ENCODE peak calls at places on chromosomes 11 and 22, in ten cellular contexts. L is IMR-90; E is left lobe of liver; Q is endothelial cell; J is stimulated activated CD4-positive, alpha-beta T cell treated with anti-CD3 and anti-CD28 coated beads, TNF-alpha, amount 100 ng/mL, for 48 hours; A is activated CD4-positive, alpha-beta T cell treated with anti-CD3 and anti-CD28 coated beads for 24 hours; I is astrocyte of the spinal cord; O is prostate gland; K is HL-60; Z is fibroblast of the aortic adventitia. Y is an unnamed sample.

GRCh38 chr22:44582016-44582415 is 84.0 kb upstream of the RTL6 start:
- DNase-seq in K (no peak), L (no peak), I (no peak), Z (no peak), O (no peak), J (no peak), E (no peak), A (no peak), Q (no peak), Y (no peak)

GRCh38 chr11:125952973-125953372 is 7.1 kb downstream of the VSIG10L2 start:
- DNase-seq in O (peak), E (no peak), Z (peak), L (no peak), Q (no peak), A (no peak), I (no peak), J (no peak), K (no peak), Y (peak)

GRCh38 chr11:92753161-92753560 is 216.3 kb upstream of the MTNR1B start:
- DNase-seq in Z (no peak), K (no peak), J (no peak), I (no peak), L (no peak), A (no peak), O (no peak), Q (no peak), E (no peak), Y (peak)

GRCh38 chr11:15275141-15275540 is 160.4 kb downstream of the INSC start:
- DNase-seq in I (no peak), K (no peak), L (no peak), Z (no peak), J (no peak), Q (no peak), A (no peak), E (no peak), O (no peak), Y (no peak)

GRCh38 chr11:111331711-111332479 is 33.5 kb downstream of the POU2AF3 start:
- DNase-seq in J (no peak), L (peak), E (no peak), K (no peak), Z (peak), O (no peak), Q (no peak), I (peak), A (no peak), Y (peak)

GRCh38 chr11:19539861-19540260 is 172.8 kb upstream of the NAV2 start:
- DNase-seq in A (no peak), J (no peak), I (no peak), L (no peak), E (no peak), O (no peak), K (no peak), Z (no peak), Q (no peak), Y (no peak)

GRCh38 chr11:112165049-112165448 is 1.2 kb upstream of the IL18 start:
- DNase-seq in J (no peak), K (no peak), L (no peak), A (no peak), E (no peak), Q (no peak), Z (no peak), O (no peak), I (no peak), Y (no peak)

GRCh38 chr11:113850188-113850587 is 25.2 kb downstream of the USP28 start:
- DNase-seq in L (no peak), A (no peak), Q (no peak), E (no peak), K (no peak), O (no peak), J (no peak), I (no peak), Z (no peak), Y (no peak)

GRCh38 chr11:44241851-44242250 is 68.1 kb downstream of the ALX4 start:
- DNase-seq in J (no peak), Z (no peak), L (no peak), A (no peak), Q (no peak), K (no peak), I (no peak), O (no peak), E (no peak), Y (no peak)

GRCh38 chr11:34830648-34831047 is 85.5 kb downstream of the APIP start:
- DNase-seq in O (no peak), E (no peak), Q (no peak), Z (peak), J (no peak), I (peak), K (no peak), L (peak), A (no peak), Y (peak)

GRCh38 chr11:104678408-104678807 is 219.9 kb downstream of the CASP12 start:
- DNase-seq in L (no peak), Q (no peak), O (no peak), E (no peak), A (no peak), I (no peak), K (no peak), J (no peak), Z (no peak), Y (no peak)

GRCh38 chr11:134761926-134762247 is 349.8 kb upstream of the B3GAT1 start:
- DNase-seq in A (no peak), I (no peak), L (no peak), K (no peak), E (peak), Q (no peak), O (no peak), Z (no peak), J (no peak), Y (no peak)

GRCh38 chr11:106608677-106609076 is 409.6 kb downstream of the GUCY1A2 start:
- DNase-seq in L (peak), Q (no peak), A (no peak), Z (peak), O (no peak), J (no peak), E (no peak), K (no peak), I (peak), Y (peak)

GRCh38 chr11:124535552-124536232 is 7.8 kb downstream of the OR8B12 start:
- DNase-seq in Z (peak), K (peak), Q (no peak), I (no peak), A (no peak), L (peak), E (no peak), J (no peak), O (no peak), Y (no peak)